ENCODE peak calls at places on chromosomes 2 and 18, in six cellular contexts. V is heart right ventricle, D is tibial nerve, K is ovary, H is IMR-90, G is neural progenitor cell. S is an unnamed sample.

GRCh38 chr2:217950401-217950871 is 52.4 kb downstream of the TNS1 start:
- DNase-seq in V (no peak), D (peak; percentile 17), K (peak; percentile 57), H (no peak), G (no peak), S (no peak)

GRCh38 chr18:77935342-77935741 is 685.7 kb downstream of the GALR1 start:
- DNase-seq in V (no peak), D (no peak), K (no peak), H (no peak), G (no peak), S (no peak)

GRCh38 chr2:83596592-83597339 is 862.3 kb downstream of the SUCLG1 start:
- DNase-seq in V (no peak), D (no peak), K (no peak), H (no peak), G (no peak), S (no peak)

GRCh38 chr2:231961349-231962166 is at the start of gene DIS3L2:
- DNase-seq in V (peak; percentile 83), D (peak; percentile 51), K (peak; percentile 73), H (peak; percentile 70), G (peak; percentile 89), S (peak; percentile 14)

GRCh38 chr2:144528108-144528507 is 8.2 kb upstream of the ZEB2 start:
- DNase-seq in V (no peak), D (no peak), K (no peak), H (no peak), G (no peak), S (no peak)

GRCh38 chr18:34697891-34698290 is 12.2 kb upstream of the DTNA start:
- DNase-seq in V (no peak), D (no peak), K (no peak), H (no peak), G (no peak), S (no peak)

GRCh38 chr2:240463274-240463865 is 27.9 kb downstream of the GPC1 start:
- DNase-seq in V (peak; percentile 10), D (peak; percentile 12), K (peak; percentile 20), H (no peak), G (no peak), S (no peak)

GRCh38 chr2:2828774-2829368 is 497.8 kb upstream of the MYT1L start:
- DNase-seq in V (no peak), D (no peak), K (no peak), H (no peak), G (no peak), S (no peak)

GRCh38 chr2:200747668-200748618 is 63.8 kb upstream of the BZW1 start:
- DNase-seq in V (no peak), D (no peak), K (no peak), H (peak; percentile 97), G (no peak), S (peak; percentile 63)

GRCh38 chr18:8960740-8961657 is 141.5 kb upstream of the NDUFV2 start:
- DNase-seq in V (no peak), D (no peak), K (no peak), H (peak; percentile 86), G (no peak), S (no peak)

GRCh38 chr18:650428-650858 is 7.0 kb upstream of the TYMS start:
- DNase-seq in V (no peak), D (no peak), K (no peak), H (no peak), G (no peak), S (no peak)

GRCh38 chr2:160279813-160280465 is 79.9 kb upstream of the ITGB6 start:
- DNase-seq in V (no peak), D (no peak), K (no peak), H (peak; percentile 61), G (no peak), S (no peak)

GRCh38 chr2:121886059-121886458 is 130.6 kb downstream of the TSN start:
- DNase-seq in V (no peak), D (no peak), K (no peak), H (no peak), G (no peak), S (no peak)

GRCh38 chr2:33614190-33614589 is 15.1 kb upstream of the FAM98A start:
- DNase-seq in V (no peak), D (no peak), K (no peak), H (no peak), G (no peak), S (no peak)

GRCh38 chr18:39667905-39668304 is 2102.3 kb upstream of the CELF4 start:
- DNase-seq in V (no peak), D (no peak), K (no peak), H (peak; percentile 28), G (no peak), S (no peak)

GRCh38 chr2:157777425-157777824 is 98.7 kb downstream of the ACVR1 start:
- DNase-seq in V (no peak), D (no peak), K (peak; percentile 71), H (peak; percentile 69), G (peak; percentile 38), S (no peak)

GRCh38 chr2:85248741-85249524 is 78.9 kb downstream of the TGOLN2 start:
- DNase-seq in V (no peak), D (no peak), K (no peak), H (peak; percentile 94), G (peak; percentile 66), S (peak; percentile 94)

GRCh38 chr2:173427887-173428683 is 73.4 kb downstream of the CDCA7 start:
- DNase-seq in V (peak; percentile 22), D (no peak), K (no peak), H (peak; percentile 51), G (no peak), S (no peak)

GRCh38 chr2:54556659-54557121 is 100.6 kb downstream of the SPTBN1 start:
- DNase-seq in V (no peak), D (no peak), K (peak; percentile 47), H (peak; percentile 83), G (no peak), S (no peak)

GRCh38 chr2:3399829-3400228 is 20.3 kb downstream of the TRAPPC12 start:
- DNase-seq in V (peak; percentile 77), D (no peak), K (no peak), H (no peak), G (peak; percentile 56), S (no peak)

GRCh38 chr2:159926695-159927094 is 128.7 kb upstream of the CD302 start:
- DNase-seq in V (no peak), D (no peak), K (no peak), H (no peak), G (no peak), S (no peak)

GRCh38 chr18:2515408-2515807 is 55.9 kb downstream of the METTL4 start:
- DNase-seq in V (no peak), D (no peak), K (no peak), H (peak; percentile 93), G (no peak), S (peak; percentile 75)

DNA sequence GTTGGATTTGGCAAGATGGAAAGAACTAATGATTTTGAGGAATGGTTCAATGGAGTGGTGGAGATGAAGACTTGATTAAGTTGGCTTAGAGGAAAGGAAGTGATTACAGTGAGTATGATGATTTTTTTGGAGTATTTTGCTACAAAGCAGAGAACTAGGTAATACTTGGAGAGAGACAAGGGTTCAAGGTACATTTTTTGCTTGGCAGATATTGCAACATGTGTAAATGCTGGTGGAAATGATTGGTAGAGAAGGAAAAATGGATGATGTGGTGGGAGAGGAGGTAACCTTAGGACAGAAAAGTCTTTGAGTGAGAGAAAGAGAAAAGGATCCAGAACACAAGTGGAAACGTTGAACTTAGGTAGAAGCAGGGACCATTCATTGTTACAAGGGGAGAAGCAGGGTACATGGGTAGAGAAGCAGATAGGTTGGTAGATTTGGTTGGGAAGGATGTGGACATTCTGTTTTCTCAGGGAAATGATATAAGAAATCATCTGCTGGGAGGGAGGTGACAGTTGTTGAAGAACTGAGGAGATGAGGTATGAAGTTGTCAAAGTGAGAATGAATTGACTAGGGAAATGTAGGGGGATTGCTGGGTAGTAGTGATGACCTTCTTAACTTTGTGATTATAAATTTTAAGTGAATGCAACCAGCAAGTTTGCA is 6.5 kb downstream of the EHBP1 start:
- DNase-seq in V (no peak), D (no peak), K (no peak), H (no peak), G (no peak), S (no peak)
- H3K36me3 ChIP-seq in V (no peaks in the 10 kb centered on the region), D (no peaks in the 10 kb centered on the region), K (no peaks in the 10 kb centered on the region), H (peaks cover 6% of the 10 kb centered on the region), G (peaks cover 24% of the 10 kb centered on the region), S (peaks cover 3% of the 10 kb centered on the region)

GRCh38 chr2:71691747-71692455 is 238.5 kb downstream of the DYSF start:
- DNase-seq in V (no peak), D (no peak), K (no peak), H (no peak), G (peak; percentile 41), S (no peak)
- TF ChIP-seq CTCF in V (no peak), D (no peak), K (no peak), H (no peak), G (peak; percentile 4), S (no peak)

GRCh38 chr18:46079336-46079735 is 7.3 kb upstream of the PSTPIP2 start:
- DNase-seq in V (no peak), D (no peak), K (no peak), H (no peak), G (no peak), S (no peak)

GRCh38 chr18:46084431-46084830 is 12.4 kb upstream of the PSTPIP2 start:
- DNase-seq in V (no peak), D (no peak), K (no peak), H (no peak), G (no peak), S (no peak)
- H3K36me3 ChIP-seq in V (no peaks in the 10 kb centered on the region), D (peaks cover 5% of the 10 kb centered on the region), K (no peaks in the 10 kb centered on the region), H (peaks cover 73% of the 10 kb centered on the region), G (peaks cover 54% of the 10 kb centered on the region), S (peaks cover 19% of the 10 kb centered on the region)

GRCh38 chr2:149039213-149039724 is 770 bp downstream of the LYPD6B start:
- DNase-seq in V (no peak), D (no peak), K (no peak), H (no peak), G (no peak), S (no peak)

GRCh38 chr2:149036507-149037293 is 1.8 kb upstream of the LYPD6B start:
- DNase-seq in V (no peak), D (no peak), K (no peak), H (no peak), G (no peak), S (no peak)

GRCh38 chr2:149040451-149040850 is 2.0 kb downstream of the LYPD6B start:
- DNase-seq in V (no peak), D (no peak), K (no peak), H (no peak), G (peak; percentile 47), S (no peak)

GRCh38 chr2:149038442-149039212 is at the start of gene LYPD6B:
- DNase-seq in V (no peak), D (no peak), K (no peak), H (no peak), G (peak; percentile 70), S (no peak)

GRCh38 chr2:149037851-149038250 is 648 bp upstream of the LYPD6B start:
- DNase-seq in V (no peak), D (no peak), K (no peak), H (no peak), G (peak; percentile 61), S (no peak)
- TF ChIP-seq CTCF in V (no peak), D (no peak), K (no peak), H (no peak), G (peak; percentile 45), S (no peak)

DNA sequence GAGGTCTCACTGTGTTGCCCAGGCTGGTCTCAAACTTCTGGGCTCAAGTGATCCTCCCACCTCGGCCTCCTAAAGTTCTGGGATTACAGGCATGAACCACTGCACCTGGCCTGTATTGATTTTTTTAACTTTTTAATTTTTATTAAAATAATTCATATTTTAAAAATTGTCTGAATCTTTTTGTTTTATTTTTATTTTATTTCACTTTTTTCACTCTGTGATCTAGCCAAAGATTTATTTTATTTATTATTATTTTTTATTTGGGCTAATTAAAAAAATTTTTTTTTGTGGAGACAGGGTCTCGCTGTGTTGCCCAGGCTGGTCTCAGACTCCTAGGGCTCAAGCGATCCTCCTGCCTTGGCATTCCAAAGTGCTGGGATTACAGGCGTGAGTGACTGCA is 14.1 kb downstream of the UGGT1 start:
- DNase-seq in V (no peak), D (no peak), K (no peak), H (no peak), G (no peak), S (no peak)
- H3K36me3 ChIP-seq in V (no peaks in the 10 kb centered on the region), D (no peaks in the 10 kb centered on the region), K (no peaks in the 10 kb centered on the region), H (peaks cover 10% of the 10 kb centered on the region), G (peaks cover 4% of the 10 kb centered on the region), S (peaks cover under 1% of the 10 kb centered on the region)

S was measured in BJ.